ENCODE peak calls at places on chromosomes 12 and 14, in nine cellular contexts. G is stimulated activated CD4-positive, alpha-beta T cell treated with anti-CD3 and anti-CD28 coated beads, Interleukin-12 subunit alpha, Interleukin-12 subunit beta, amount 100 ng/mL, for 4 hours; X is fibroblast of lung; V is RWPE1; F is GM03348; M is EH; C is AG09309; E is CD4-positive, CD25-positive, alpha-beta regulatory T cell; Q is EL. R is an unnamed sample.

GRCh38 chr12:55019784-55020183 is at the start of gene NEUROD4:
- DNase-seq in F (peak), X (peak), C (peak), M (peak), E (peak), V (peak), Q (peak), G (no peak), R (peak)

GRCh38 chr12:70698345-70698744 is 61.1 kb upstream of the PTPRB start:
- DNase-seq in X (no peak), G (no peak), F (no peak), C (no peak), Q (no peak), E (no peak), V (no peak), M (no peak), R (no peak)

GRCh38 chr12:93784339-93785086 is 107.3 kb downstream of the CRADD start:
- DNase-seq in G (no peak), F (no peak), X (peak), E (peak), Q (peak), V (no peak), M (peak), C (no peak), R (peak)

GRCh38 chr12:50326636-50327284 is 43.4 kb upstream of the LIMA1 start:
- DNase-seq in V (no peak), X (peak), C (no peak), E (no peak), G (no peak), F (no peak), M (peak), Q (peak), R (peak)

GRCh38 chr12:91918431-91918830 is 227.2 kb downstream of the BTG1 start:
- DNase-seq in E (no peak), C (no peak), G (no peak), X (no peak), M (no peak), F (no peak), V (no peak), Q (no peak), R (no peak)

GRCh38 chr12:95653761-95654546 is 102.7 kb upstream of the USP44 start:
- DNase-seq in M (peak), Q (peak), V (peak), C (peak), F (peak), X (peak), E (peak), G (no peak), R (peak)

GRCh38 chr12:77392467-77392866 is 327.1 kb upstream of the E2F7 start:
- DNase-seq in Q (no peak), M (no peak), F (no peak), G (no peak), C (no peak), V (no peak), E (no peak), X (no peak), R (no peak)

GRCh38 chr12:9648701-9649531 is 20.6 kb upstream of the CLEC2D start:
- DNase-seq in C (no peak), Q (no peak), G (no peak), M (no peak), X (no peak), F (no peak), E (no peak), V (no peak), R (no peak)

GRCh38 chr12:128786741-128787391 is 36.9 kb downstream of the SLC15A4 start:
- DNase-seq in M (no peak), V (no peak), Q (no peak), F (no peak), E (no peak), G (no peak), X (no peak), C (no peak), R (no peak)

GRCh38 chr12:130792926-130793849 is 45.9 kb downstream of the STX2 start:
- DNase-seq in X (no peak), E (no peak), V (no peak), M (no peak), F (no peak), Q (no peak), G (no peak), C (no peak), R (no peak)

GRCh38 chr14:63578300-63578699 is 35.1 kb upstream of the PPP2R5E start:
- DNase-seq in Q (peak), C (no peak), F (peak), M (no peak), V (peak), X (no peak), G (no peak), E (no peak), R (no peak)

GRCh38 chr12:26121841-26122680 is 2.8 kb downstream of the BHLHE41 start:
- DNase-seq in Q (peak), V (no peak), X (no peak), E (peak), C (no peak), G (peak), F (peak), M (peak), R (no peak)

GRCh38 chr12:106296179-106296877 is 6.2 kb upstream of the TCP11L2 start:
- DNase-seq in Q (peak), E (no peak), C (peak), G (no peak), X (peak), V (peak), M (peak), F (peak), R (peak)

GRCh38 chr12:96774501-96775256 is 132.4 kb upstream of the NEDD1 start:
- DNase-seq in M (peak), Q (peak), E (no peak), C (peak), X (no peak), V (no peak), F (peak), G (no peak), R (no peak)

GRCh38 chr12:124167141-124167540 is 127.8 kb upstream of the RFLNA start:
- DNase-seq in C (no peak), M (no peak), V (no peak), G (no peak), X (no peak), Q (no peak), E (no peak), F (no peak), R (no peak)

GRCh38 chr12:25694072-25694471 is 141.0 kb upstream of the LMNTD1 start:
- DNase-seq in V (peak), E (no peak), F (peak), C (peak), Q (peak), X (peak), G (no peak), M (peak), R (peak)